ENCODE peak calls at places on chromosomes 16 and 17, in eight cellular contexts. W is body of pancreas; Z is choroid plexus epithelial cell; L is EL; M is AG08396; P is activated T-cell treated with anti-CD3 and anti-CD28 coated beads for 1 hour; F is C1 segment of cervical spinal cord; B is activated CD4-positive, CD25-positive, alpha-beta regulatory T cell. X is an unnamed sample.
A peak's percentile ranks its signal among the peaks of the same experiment; 100 is the strongest.

GRCh38 chr17:19762515-19762961 is 14.4 kb upstream of the ALDH3A1 start:
- DNase-seq in M (peak; percentile 89), B (peak; percentile 28), F (peak; percentile 48), W (peak; percentile 56), P (peak; percentile 38), L (peak; percentile 42), Z (peak; percentile 72), X (peak; percentile 66)

GRCh38 chr16:58636474-58636873 is 6.8 kb upstream of the CNOT1 start:
- DNase-seq in M (no peak), Z (no peak), W (no peak), L (no peak), F (no peak), P (no peak), B (no peak), X (no peak)

GRCh38 chr16:67927131-67927941 is 4.3 kb downstream of the CTRL start:
- DNase-seq in M (no peak), F (no peak), L (no peak), W (peak; percentile 70), Z (no peak), B (no peak), P (no peak), X (no peak)

GRCh38 chr16:66623755-66624154 is 19.3 kb downstream of the CMTM3 start:
- DNase-seq in B (no peak), P (no peak), L (no peak), Z (peak; percentile 76), F (no peak), W (no peak), M (no peak), X (no peak)

GRCh38 chr16:69114346-69114975 is 9.0 kb downstream of the HAS3 start:
- DNase-seq in B (no peak), F (no peak), L (no peak), W (no peak), P (no peak), Z (no peak), M (no peak), X (no peak)

GRCh38 chr16:26457061-26457460 is 609.7 kb upstream of the C16orf82 start:
- DNase-seq in L (no peak), F (no peak), M (no peak), Z (no peak), B (no peak), W (no peak), P (no peak), X (no peak)

GRCh38 chr16:8583199-8583598 is 7.1 kb downstream of the TMEM114 start:
- DNase-seq in F (no peak), L (peak; percentile 15), Z (peak; percentile 81), W (no peak), P (no peak), M (peak; percentile 42), B (no peak), X (no peak)

GRCh38 chr16:85206472-85207356 is 94.4 kb upstream of the CIBAR2 start:
- DNase-seq in W (peak; percentile 46), F (peak; percentile 51), P (no peak), Z (peak; percentile 34), B (no peak), M (peak; percentile 72), L (no peak), X (no peak)

X was measured in memory B cell.